ENCODE peak calls at places on chromosomes 3 and 15, in ten cellular contexts. V is right atrium auricular region; D is body of pancreas; M is spleen; F is endothelial cell of umbilical vein; Q is CD8-positive, alpha-beta memory T cell; K is lower lobe of right lung; R is AG04450; T is endodermal cell; I is psoas muscle. Z is an unnamed sample.

GRCh38 chr15:86611392-86612040 is 531.8 kb downstream of the AGBL1 start:
- DNase-seq in M (no peak), I (no peak), D (no peak), V (no peak), T (no peak), F (no peak), Q (peak; percentile 67), K (no peak), R (no peak), Z (no peak)

GRCh38 chr3:182682263-182683229 is 110.8 kb upstream of the ATP11B start:
- DNase-seq in D (peak; percentile 31), V (no peak), T (peak; percentile 91), R (no peak), M (peak; percentile 89), K (peak; percentile 59), F (peak; percentile 45), Q (peak; percentile 70), I (peak; percentile 62), Z (peak; percentile 74)

GRCh38 chr3:13288732-13289718 is 131.1 kb downstream of the NUP210 start:
- DNase-seq in F (no peak), V (no peak), T (no peak), Q (no peak), M (peak; percentile 56), I (no peak), R (no peak), D (no peak), K (peak; percentile 8), Z (peak; percentile 41)

GRCh38 chr3:126749547-126749875 is 45.5 kb downstream of the CHCHD6 start:
- DNase-seq in F (no peak), T (no peak), V (no peak), Q (no peak), R (no peak), K (no peak), M (no peak), D (no peak), I (no peak), Z (no peak)

GRCh38 chr3:12994607-12995388 is 78.4 kb downstream of the IQSEC1 start:
- DNase-seq in I (peak; percentile 95), Q (peak; percentile 89), M (peak; percentile 98), D (peak; percentile 90), V (peak; percentile 88), F (peak; percentile 79), K (peak; percentile 92), T (peak; percentile 97), R (peak; percentile 30), Z (peak; percentile 95)

GRCh38 chr3:195718477-195718984 is 2.2 kb upstream of the MUC20 start:
- DNase-seq in M (no peak), T (peak; percentile 61), K (peak; percentile 4), I (no peak), F (no peak), R (no peak), V (no peak), Q (no peak), D (no peak), Z (no peak)

GRCh38 chr15:51104512-51104911 is 9.8 kb upstream of the TNFAIP8L3 start:
- DNase-seq in R (no peak), D (peak; percentile 50), V (peak; percentile 79), I (peak; percentile 64), M (no peak), T (no peak), K (no peak), Q (no peak), F (no peak), Z (peak; percentile 90)

GRCh38 chr3:174330303-174330702 is 528.8 kb upstream of the NAALADL2 start:
- DNase-seq in F (peak; percentile 17), Q (no peak), V (no peak), T (no peak), K (no peak), D (no peak), M (no peak), R (peak; percentile 51), I (no peak), Z (no peak)

GRCh38 chr15:20357139-20358065 is 184.2 kb downstream of the GOLGA6L6 start:
- DNase-seq in K (peak; percentile 59), V (no peak), M (peak; percentile 85), Q (peak; percentile 53), T (no peak), D (no peak), I (peak; percentile 68), F (no peak), R (no peak), Z (peak; percentile 84)

GRCh38 chr3:142498397-142499180 is 50.8 kb upstream of the XRN1 start:
- DNase-seq in M (no peak), K (no peak), F (no peak), R (no peak), V (no peak), D (no peak), T (no peak), I (no peak), Q (no peak), Z (no peak)

GRCh38 chr15:71607383-71607782 is 203.0 kb upstream of the NR2E3 start:
- DNase-seq in T (no peak), R (no peak), M (no peak), V (no peak), F (no peak), K (peak; percentile 64), I (no peak), D (no peak), Q (no peak), Z (no peak)

GRCh38 chr3:149626671-149627070 is 31.2 kb downstream of the WWTR1 start:
- DNase-seq in V (no peak), D (no peak), Q (no peak), F (no peak), K (peak; percentile 50), R (no peak), I (no peak), M (no peak), T (no peak), Z (no peak)

GRCh38 chr15:48603123-48603500 is 42.4 kb downstream of the FBN1 start:
- DNase-seq in F (peak; percentile 81), I (no peak), K (no peak), D (no peak), V (no peak), T (peak; percentile 62), R (no peak), Q (no peak), M (no peak), Z (no peak)

GRCh38 chr15:74242296-74242929 is 6.3 kb downstream of the CCDC33 start:
- DNase-seq in I (no peak), R (no peak), D (peak; percentile 64), F (peak; percentile 25), V (no peak), M (peak; percentile 79), T (peak; percentile 69), K (no peak), Q (no peak), Z (peak; percentile 91)

GRCh38 chr3:195873971-195874370 is 34.4 kb downstream of the TNK2 start:
- DNase-seq in K (no peak), M (no peak), D (no peak), T (no peak), F (no peak), R (no peak), V (no peak), Q (no peak), I (peak; percentile 67), Z (no peak)

GRCh38 chr15:88218557-88219214 is 37.9 kb downstream of the NTRK3 start:
- DNase-seq in I (no peak), F (no peak), Q (no peak), T (no peak), R (no peak), V (no peak), M (no peak), K (no peak), D (no peak), Z (no peak)

GRCh38 chr3:177529716-177530335 is 332.5 kb upstream of the TBL1XR1 start:
- DNase-seq in D (no peak), V (no peak), F (no peak), T (no peak), R (no peak), I (no peak), M (no peak), K (no peak), Q (no peak), Z (no peak)

GRCh38 chr3:143753456-143753855 is 94.8 kb downstream of the SLC9A9 start:
- DNase-seq in I (no peak), F (no peak), D (no peak), R (no peak), Q (no peak), T (no peak), K (no peak), M (no peak), V (no peak), Z (no peak)

GRCh38 chr3:120348065-120348980 is 831 bp downstream of the LRRC58 start:
- DNase-seq in M (no peak), K (no peak), F (peak; percentile 36), D (no peak), R (no peak), Q (peak; percentile 72), I (no peak), V (no peak), T (no peak), Z (peak; percentile 84)

GRCh38 chr3:63991666-63992065 is 31.6 kb downstream of the PSMD6 start:
- DNase-seq in I (no peak), V (no peak), R (no peak), Q (no peak), T (no peak), M (no peak), K (no peak), F (no peak), D (no peak), Z (no peak)
- H3K27ac ChIP-seq in I (no peak overlapping the region), V (no peak overlapping the region), R (no peak overlapping the region), Q (no peak overlapping the region), T (no peak overlapping the region), M (peak overlapping the region; percentile 13), K (no peak overlapping the region), F (no peak overlapping the region), D (no peak overlapping the region), Z (no peak overlapping the region)

GRCh38 chr3:111472556-111472955 is 69.4 kb upstream of the CD96 start:
- DNase-seq in K (no peak), I (no peak), M (no peak), T (no peak), V (no peak), Q (no peak), F (no peak), R (no peak), D (no peak), Z (no peak)
- H3K27ac ChIP-seq in K (no peak overlapping the region), I (no peak overlapping the region), M (no peak overlapping the region), T (no peak overlapping the region), V (no peak overlapping the region), Q (no peak overlapping the region), F (no peak overlapping the region), R (no peak overlapping the region), D (no peak overlapping the region), Z (no peak overlapping the region)

GRCh38 chr3:188962253-188963247 is 209.2 kb upstream of the TPRG1 start:
- DNase-seq in T (no peak), I (no peak), M (no peak), Q (no peak), R (no peak), D (no peak), K (no peak), F (no peak), V (no peak), Z (no peak)
- H3K27ac ChIP-seq in T (no peak overlapping the region), I (no peak overlapping the region), M (no peak overlapping the region), Q (no peak overlapping the region), R (no peak overlapping the region), D (no peak overlapping the region), K (no peak overlapping the region), F (no peak overlapping the region), V (no peak overlapping the region), Z (no peak overlapping the region)

DNA sequence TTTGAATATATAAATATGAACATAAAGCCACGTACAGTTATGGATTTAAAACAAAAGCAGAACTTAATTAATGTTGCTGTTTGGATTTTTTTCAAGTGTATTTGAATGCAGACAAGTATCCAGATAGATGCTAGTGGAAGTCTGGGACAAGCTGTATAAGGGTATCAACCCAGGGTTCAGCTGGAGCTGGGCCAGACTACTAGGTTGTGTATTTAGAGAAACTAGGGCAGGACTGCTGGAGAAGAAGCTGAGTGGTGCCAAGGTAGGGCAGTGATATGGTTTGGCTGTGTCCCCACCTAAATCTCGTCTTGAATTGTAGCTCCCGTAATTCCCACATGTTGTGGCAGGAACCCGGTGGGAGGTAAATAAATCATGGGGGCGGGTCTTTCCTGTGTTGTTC is 189.8 kb upstream of the CTDSPL start:
- DNase-seq in F (no peak), V (no peak), Q (no peak), R (no peak), D (no peak), K (no peak), M (no peak), T (no peak), I (no peak), Z (no peak)
- H3K27ac ChIP-seq in F (no peak overlapping the region), V (no peak overlapping the region), Q (no peak overlapping the region), R (no peak overlapping the region), D (peak overlapping the region; percentile 11), K (no peak overlapping the region), M (no peak overlapping the region), T (no peak overlapping the region), I (no peak overlapping the region), Z (no peak overlapping the region)

Z was measured in kidney.